ENCODE peak calls at places on chromosomes 1 and 21, in five cellular contexts. One of them, this sample, is unnamed.

GRCh38 chr21:43305336-43305665 is 121.6 kb downstream of the SIK1 start:
- DNase-seq in stimulated activated CD4-positive, alpha-beta T cell treated with anti-CD3 and anti-CD28 coated beads, Interleukin-1b, Interleukin-23, amount 100 ng/mL, for 4 hours: no peak
- DNase-seq in CD8-positive, alpha-beta T cell: no peak
- DNase-seq in GM12865: no peak
- DNase-seq in lower leg skin: no peak
- DNase-seq in this sample: no peak

GRCh38 chr1:214520544-214521165 is 30.7 kb downstream of the PTPN14 start:
- DNase-seq in lower leg skin: no peak
- DNase-seq in GM12865: no peak
- DNase-seq in CD8-positive, alpha-beta T cell: no peak
- DNase-seq in stimulated activated CD4-positive, alpha-beta T cell treated with anti-CD3 and anti-CD28 coated beads, Interleukin-1b, Interleukin-23, amount 100 ng/mL, for 4 hours: no peak
- DNase-seq in this sample: no peak

GRCh38 chr1:9689971-9690381 is 38.4 kb downstream of the PIK3CD start:
- DNase-seq in stimulated activated CD4-positive, alpha-beta T cell treated with anti-CD3 and anti-CD28 coated beads, Interleukin-1b, Interleukin-23, amount 100 ng/mL, for 4 hours: no peak
- DNase-seq in GM12865: no peak
- DNase-seq in CD8-positive, alpha-beta T cell: no peak
- DNase-seq in lower leg skin: peak; percentile 86
- DNase-seq in this sample: no peak

GRCh38 chr1:220878223-220879081 is 791 bp upstream of the HLX start:
- DNase-seq in CD8-positive, alpha-beta T cell: no peak
- DNase-seq in GM12865: peak; percentile 35
- DNase-seq in stimulated activated CD4-positive, alpha-beta T cell treated with anti-CD3 and anti-CD28 coated beads, Interleukin-1b, Interleukin-23, amount 100 ng/mL, for 4 hours: no peak
- DNase-seq in lower leg skin: no peak
- DNase-seq in this sample: no peak

GRCh38 chr1:119712342-119713038 is 756 bp downstream of the PHGDH start:
- DNase-seq in lower leg skin: peak; percentile 95
- DNase-seq in stimulated activated CD4-positive, alpha-beta T cell treated with anti-CD3 and anti-CD28 coated beads, Interleukin-1b, Interleukin-23, amount 100 ng/mL, for 4 hours: no peak
- DNase-seq in GM12865: peak; percentile 50
- DNase-seq in CD8-positive, alpha-beta T cell: no peak
- DNase-seq in this sample: peak; percentile 65

GRCh38 chr1:226520640-226521355 is 27.8 kb upstream of the STUM start:
- DNase-seq in lower leg skin: peak; percentile 76
- DNase-seq in stimulated activated CD4-positive, alpha-beta T cell treated with anti-CD3 and anti-CD28 coated beads, Interleukin-1b, Interleukin-23, amount 100 ng/mL, for 4 hours: no peak
- DNase-seq in GM12865: no peak
- DNase-seq in CD8-positive, alpha-beta T cell: no peak
- DNase-seq in this sample: no peak

GRCh38 chr1:57024855-57025254 is 59.0 kb upstream of the C8B start:
- DNase-seq in GM12865: no peak
- DNase-seq in lower leg skin: no peak
- DNase-seq in CD8-positive, alpha-beta T cell: no peak
- DNase-seq in stimulated activated CD4-positive, alpha-beta T cell treated with anti-CD3 and anti-CD28 coated beads, Interleukin-1b, Interleukin-23, amount 100 ng/mL, for 4 hours: no peak
- DNase-seq in this sample: no peak

GRCh38 chr1:154594811-154595210 is 13.2 kb downstream of the ADAR start:
- DNase-seq in lower leg skin: no peak
- DNase-seq in GM12865: no peak
- DNase-seq in stimulated activated CD4-positive, alpha-beta T cell treated with anti-CD3 and anti-CD28 coated beads, Interleukin-1b, Interleukin-23, amount 100 ng/mL, for 4 hours: no peak
- DNase-seq in CD8-positive, alpha-beta T cell: no peak
- DNase-seq in this sample: no peak

GRCh38 chr1:236540813-236541465 is 17.2 kb downstream of the LGALS8 start:
- DNase-seq in GM12865: no peak
- DNase-seq in CD8-positive, alpha-beta T cell: no peak
- DNase-seq in stimulated activated CD4-positive, alpha-beta T cell treated with anti-CD3 and anti-CD28 coated beads, Interleukin-1b, Interleukin-23, amount 100 ng/mL, for 4 hours: no peak
- DNase-seq in lower leg skin: no peak
- DNase-seq in this sample: no peak

GRCh38 chr1:53145942-53146708 is 3.7 kb upstream of the SLC1A7 start:
- DNase-seq in stimulated activated CD4-positive, alpha-beta T cell treated with anti-CD3 and anti-CD28 coated beads, Interleukin-1b, Interleukin-23, amount 100 ng/mL, for 4 hours: no peak
- DNase-seq in GM12865: no peak
- DNase-seq in CD8-positive, alpha-beta T cell: no peak
- DNase-seq in lower leg skin: peak; percentile 87
- DNase-seq in this sample: peak; percentile 86

GRCh38 chr1:201696217-201696761 is 132.7 kb upstream of the IPO9 start:
- DNase-seq in GM12865: no peak
- DNase-seq in CD8-positive, alpha-beta T cell: no peak
- DNase-seq in stimulated activated CD4-positive, alpha-beta T cell treated with anti-CD3 and anti-CD28 coated beads, Interleukin-1b, Interleukin-23, amount 100 ng/mL, for 4 hours: no peak
- DNase-seq in lower leg skin: peak; percentile 96
- DNase-seq in this sample: no peak

GRCh38 chr21:42678118-42678430 is 24.7 kb downstream of the PDE9A start:
- DNase-seq in stimulated activated CD4-positive, alpha-beta T cell treated with anti-CD3 and anti-CD28 coated beads, Interleukin-1b, Interleukin-23, amount 100 ng/mL, for 4 hours: no peak
- DNase-seq in GM12865: no peak
- DNase-seq in CD8-positive, alpha-beta T cell: no peak
- DNase-seq in lower leg skin: no peak
- DNase-seq in this sample: no peak

GRCh38 chr1:118960026-118960561 is 28.0 kb downstream of the TBX15 start:
- DNase-seq in CD8-positive, alpha-beta T cell: no peak
- DNase-seq in GM12865: peak; percentile 60
- DNase-seq in stimulated activated CD4-positive, alpha-beta T cell treated with anti-CD3 and anti-CD28 coated beads, Interleukin-1b, Interleukin-23, amount 100 ng/mL, for 4 hours: no peak
- DNase-seq in lower leg skin: no peak
- DNase-seq in this sample: peak; percentile 48

GRCh38 chr1:230322967-230323547 is 103.1 kb downstream of the PGBD5 start:
- DNase-seq in CD8-positive, alpha-beta T cell: no peak
- DNase-seq in lower leg skin: no peak
- DNase-seq in GM12865: no peak
- DNase-seq in stimulated activated CD4-positive, alpha-beta T cell treated with anti-CD3 and anti-CD28 coated beads, Interleukin-1b, Interleukin-23, amount 100 ng/mL, for 4 hours: no peak
- DNase-seq in this sample: no peak

GRCh38 chr21:45874716-45875415 is 106.7 kb upstream of the COL6A1 start:
- DNase-seq in lower leg skin: peak; percentile 92
- DNase-seq in CD8-positive, alpha-beta T cell: no peak
- DNase-seq in stimulated activated CD4-positive, alpha-beta T cell treated with anti-CD3 and anti-CD28 coated beads, Interleukin-1b, Interleukin-23, amount 100 ng/mL, for 4 hours: no peak
- DNase-seq in GM12865: no peak
- DNase-seq in this sample: no peak

GRCh38 chr1:35864813-35865212 is 18.2 kb upstream of the AGO1 start:
- DNase-seq in stimulated activated CD4-positive, alpha-beta T cell treated with anti-CD3 and anti-CD28 coated beads, Interleukin-1b, Interleukin-23, amount 100 ng/mL, for 4 hours: no peak
- DNase-seq in GM12865: no peak
- DNase-seq in CD8-positive, alpha-beta T cell: no peak
- DNase-seq in lower leg skin: no peak
- DNase-seq in this sample: no peak

GRCh38 chr1:38088366-38088765 is 41.8 kb upstream of the POU3F1 start:
- DNase-seq in CD8-positive, alpha-beta T cell: no peak
- DNase-seq in stimulated activated CD4-positive, alpha-beta T cell treated with anti-CD3 and anti-CD28 coated beads, Interleukin-1b, Interleukin-23, amount 100 ng/mL, for 4 hours: no peak
- DNase-seq in lower leg skin: no peak
- DNase-seq in GM12865: no peak
- DNase-seq in this sample: no peak

GRCh38 chr1:214449371-214449770 is 102.0 kb downstream of the PTPN14 start:
- DNase-seq in CD8-positive, alpha-beta T cell: no peak
- DNase-seq in stimulated activated CD4-positive, alpha-beta T cell treated with anti-CD3 and anti-CD28 coated beads, Interleukin-1b, Interleukin-23, amount 100 ng/mL, for 4 hours: no peak
- DNase-seq in GM12865: no peak
- DNase-seq in lower leg skin: no peak
- DNase-seq in this sample: no peak

GRCh38 chr1:211639500-211640361 is 35.7 kb downstream of the NEK2 start:
- DNase-seq in stimulated activated CD4-positive, alpha-beta T cell treated with anti-CD3 and anti-CD28 coated beads, Interleukin-1b, Interleukin-23, amount 100 ng/mL, for 4 hours: no peak
- DNase-seq in GM12865: no peak
- DNase-seq in lower leg skin: peak; percentile 77
- DNase-seq in CD8-positive, alpha-beta T cell: no peak
- DNase-seq in this sample: peak; percentile 33

GRCh38 chr1:247111259-247111635 is 7.1 kb upstream of the ZNF669 start:
- DNase-seq in lower leg skin: peak; percentile 86
- DNase-seq in stimulated activated CD4-positive, alpha-beta T cell treated with anti-CD3 and anti-CD28 coated beads, Interleukin-1b, Interleukin-23, amount 100 ng/mL, for 4 hours: no peak
- DNase-seq in GM12865: no peak
- DNase-seq in CD8-positive, alpha-beta T cell: no peak
- DNase-seq in this sample: no peak

GRCh38 chr1:235434001-235434400 is 66.8 kb downstream of the TBCE start:
- DNase-seq in GM12865: no peak
- DNase-seq in lower leg skin: no peak
- DNase-seq in stimulated activated CD4-positive, alpha-beta T cell treated with anti-CD3 and anti-CD28 coated beads, Interleukin-1b, Interleukin-23, amount 100 ng/mL, for 4 hours: no peak
- DNase-seq in CD8-positive, alpha-beta T cell: no peak
- DNase-seq in this sample: peak; percentile 24

GRCh38 chr1:50080904-50081586 is 27.7 kb upstream of the ELAVL4 start:
- DNase-seq in stimulated activated CD4-positive, alpha-beta T cell treated with anti-CD3 and anti-CD28 coated beads, Interleukin-1b, Interleukin-23, amount 100 ng/mL, for 4 hours: no peak
- DNase-seq in GM12865: no peak
- DNase-seq in lower leg skin: no peak
- DNase-seq in CD8-positive, alpha-beta T cell: no peak
- DNase-seq in this sample: no peak

This sample was measured in left lobe of liver.